ENCODE peak calls at places on chromosomes 1 and 21, in six cellular contexts. S, P, F, C, J and O are unnamed samples.

GRCh38 chr21:35045539-35046222 is 3.4 kb downstream of the RUNX1 start:
- DNase-seq in S (no peak), P (no peak), F (no peak), C (no peak), J (no peak), O (no peak)

GRCh38 chr1:236795035-236795756 is at the start of gene MTR:
- DNase-seq in S (peak; percentile 95), P (peak; percentile 94), F (peak; percentile 98), C (peak; percentile 88), J (peak; percentile 99), O (peak; percentile 98)

GRCh38 chr1:118989878-118990378 is 1.8 kb upstream of the TBX15 start:
- DNase-seq in S (no peak), P (peak; percentile 52), F (no peak), C (no peak), J (no peak), O (peak; percentile 74)

GRCh38 chr1:220182081-220182480 is 88.1 kb downstream of the IARS2 start:
- DNase-seq in S (no peak), P (no peak), F (no peak), C (no peak), J (no peak), O (no peak)

GRCh38 chr1:237386362-237387143 is 344.6 kb downstream of the RYR2 start:
- DNase-seq in S (peak; percentile 32), P (peak; percentile 6), F (peak; percentile 42), C (no peak), J (peak; percentile 46), O (no peak)

GRCh38 chr1:31084782-31085569 is 19.5 kb upstream of the PUM1 start:
- DNase-seq in S (no peak), P (no peak), F (peak; percentile 13), C (no peak), J (no peak), O (no peak)

GRCh38 chr1:230127105-230128054 is 60.3 kb downstream of the GALNT2 start:
- DNase-seq in S (no peak), P (no peak), F (no peak), C (no peak), J (no peak), O (no peak)

GRCh38 chr1:199742547-199742946 is 285.0 kb upstream of the NR5A2 start:
- DNase-seq in S (peak; percentile 98), P (no peak), F (peak; percentile 91), C (no peak), J (peak; percentile 43), O (no peak)

GRCh38 chr1:94250341-94250740 is 13.0 kb upstream of the ARHGAP29 start:
- DNase-seq in S (no peak), P (no peak), F (no peak), C (no peak), J (peak; percentile 98), O (no peak)

GRCh38 chr1:226994357-226995063 is 54.4 kb downstream of the COQ8A start:
- DNase-seq in S (no peak), P (peak; percentile 20), F (no peak), C (no peak), J (no peak), O (no peak)
- H4K91ac ChIP-seq in S (no peak overlapping the region), P (peak overlapping the region; percentile 43), F (no peak overlapping the region), C (no peak overlapping the region), J (no peak overlapping the region), O (no peak overlapping the region)

GRCh38 chr1:247378334-247379073 is 37.5 kb upstream of the NLRP3 start:
- DNase-seq in S (no peak), P (no peak), F (no peak), C (no peak), J (no peak), O (no peak)
- H4K91ac ChIP-seq in S (no peak overlapping the region), P (no peak overlapping the region), F (no peak overlapping the region), C (peak overlapping the region; percentile 94), J (peak overlapping the region; percentile 21), O (no peak overlapping the region)

DNA sequence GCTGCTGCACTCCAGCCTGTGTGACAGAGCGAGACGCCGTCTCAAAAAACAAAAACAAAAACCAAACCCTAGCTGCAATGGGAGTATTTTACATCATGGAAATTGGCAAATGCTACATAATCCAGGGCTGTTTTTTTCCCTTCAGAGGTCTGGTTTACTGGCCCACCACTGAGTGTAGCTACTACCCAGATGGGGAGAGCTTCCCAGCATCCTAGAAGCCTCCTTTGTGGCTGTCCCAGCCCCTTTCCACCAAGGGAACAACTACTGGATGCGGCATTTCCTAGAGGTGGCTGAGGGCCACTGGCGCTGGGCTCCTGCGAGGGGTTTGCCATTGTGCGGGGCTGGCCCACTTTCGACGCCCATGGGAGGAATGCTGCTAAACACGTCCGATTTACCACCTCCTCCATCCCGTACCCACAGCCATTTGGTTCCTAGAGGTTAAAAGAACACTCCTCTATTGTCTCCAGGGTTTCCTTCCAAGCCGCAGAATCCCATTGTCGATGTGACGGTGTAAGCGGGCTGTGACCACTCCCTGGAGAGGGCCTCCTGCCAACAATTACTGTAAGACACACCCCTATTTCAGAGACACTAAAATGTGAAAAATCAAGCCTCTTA is 55.4 kb downstream of the RUNX3 start:
- DNase-seq in S (no peak), P (no peak), F (no peak), C (no peak), J (no peak), O (no peak)
- H4K91ac ChIP-seq in S (no peak overlapping the region), P (no peak overlapping the region), F (no peak overlapping the region), C (no peak overlapping the region), J (no peak overlapping the region), O (no peak overlapping the region)

GRCh38 chr1:165116732-165117131 is 239.8 kb downstream of the LMX1A start:
- DNase-seq in S (peak; percentile 56), P (no peak), F (peak; percentile 36), C (no peak), J (peak; percentile 77), O (no peak)
- H4K91ac ChIP-seq in S (no peak overlapping the region), P (no peak overlapping the region), F (no peak overlapping the region), C (no peak overlapping the region), J (no peak overlapping the region), O (no peak overlapping the region)

GRCh38 chr1:235075121-235075954 is 53.3 kb downstream of the TOMM20 start:
- DNase-seq in S (peak; percentile 97), P (no peak), F (peak; percentile 96), C (no peak), J (peak; percentile 96), O (no peak)

GRCh38 chr1:235075955-235076308 is 52.7 kb downstream of the TOMM20 start:
- DNase-seq in S (no peak), P (no peak), F (no peak), C (no peak), J (no peak), O (no peak)

GRCh38 chr1:235077163-235077540 is 51.5 kb downstream of the TOMM20 start:
- DNase-seq in S (no peak), P (no peak), F (no peak), C (no peak), J (no peak), O (no peak)

GRCh38 chr1:235077571-235078479 is 50.8 kb downstream of the TOMM20 start:
- DNase-seq in S (peak; percentile 50), P (no peak), F (peak; percentile 51), C (no peak), J (peak; percentile 22), O (no peak)

DNA sequence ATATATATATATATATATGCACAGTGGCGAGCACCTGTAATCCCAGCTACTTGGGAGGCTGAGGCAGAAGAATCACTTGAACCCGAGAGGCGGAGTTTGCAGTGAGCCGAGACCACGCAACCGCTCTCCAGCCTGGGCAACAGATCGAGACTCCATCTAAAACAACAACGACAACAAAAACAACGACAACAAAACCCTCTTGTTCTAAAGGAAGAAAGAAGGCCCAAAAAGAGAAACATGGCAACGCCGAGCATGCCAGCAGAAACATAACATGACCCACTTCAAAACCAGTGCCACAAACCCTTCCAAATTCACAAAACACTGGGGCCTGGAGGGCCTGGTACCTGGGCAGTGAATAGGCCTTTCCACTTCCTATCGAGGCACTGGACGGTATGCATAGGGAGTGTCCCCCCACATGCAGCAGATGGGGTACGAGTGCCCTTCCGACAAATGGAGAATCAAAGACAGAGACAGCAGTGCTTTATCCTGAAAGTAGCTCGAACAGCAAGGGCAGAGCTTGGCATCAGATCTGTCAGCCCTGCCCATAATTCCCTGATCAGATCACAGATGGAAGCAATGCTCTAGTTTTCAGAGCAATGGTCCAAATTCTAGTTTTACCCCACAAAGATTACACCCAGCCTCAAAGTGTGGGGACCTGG is 52.0 kb downstream of the TOMM20 start:
- DNase-seq in S (no peak), P (no peak), F (no peak), C (no peak), J (no peak), O (no peak)
- H4K91ac ChIP-seq in S (peak overlapping the region; percentile 87), P (no peak overlapping the region), F (peak overlapping the region; percentile 77), C (no peak overlapping the region), J (no peak overlapping the region), O (no peak overlapping the region)

GRCh38 chr1:112558634-112559033 is 49.9 kb downstream of the WNT2B start:
- DNase-seq in S (no peak), P (peak; percentile 39), F (peak; percentile 62), C (no peak), J (no peak), O (no peak)
- H4K91ac ChIP-seq in S (no peak overlapping the region), P (no peak overlapping the region), F (no peak overlapping the region), C (no peak overlapping the region), J (no peak overlapping the region), O (no peak overlapping the region)

GRCh38 chr1:209307836-209308235 is 275.7 kb upstream of the CAMK1G start:
- DNase-seq in S (no peak), P (no peak), F (no peak), C (no peak), J (no peak), O (no peak)
- H4K91ac ChIP-seq in S (no peak overlapping the region), P (no peak overlapping the region), F (no peak overlapping the region), C (no peak overlapping the region), J (no peak overlapping the region), O (no peak overlapping the region)

GRCh38 chr1:21823980-21824702 is 12.1 kb downstream of the LDLRAD2 start:
- DNase-seq in S (no peak), P (no peak), F (no peak), C (no peak), J (no peak), O (no peak)
- H4K91ac ChIP-seq in S (no peak overlapping the region), P (no peak overlapping the region), F (no peak overlapping the region), C (no peak overlapping the region), J (no peak overlapping the region), O (no peak overlapping the region)